ENCODE peak calls at places on chromosomes 6 and 20, in six cellular contexts. One of them, this sample, is unnamed. For H3K9me3, the result is how much of the 10 kb centered on the place peaks cover.

GRCh38 chr20:56439784-56440291 is 27.8 kb downstream of the CASS4 start:
- DNase-seq in tibial artery: peak
- DNase-seq in thoracic aorta: no peak
- DNase-seq in CD4-positive, alpha-beta T cell: no peak
- DNase-seq in HCT116: no peak
- DNase-seq in pancreas: no peak
- DNase-seq in this sample: peak

GRCh38 chr6:72386324-72386723 is 235.5 kb upstream of the KCNQ5 start:
- DNase-seq in tibial artery: no peak
- DNase-seq in thoracic aorta: no peak
- DNase-seq in CD4-positive, alpha-beta T cell: no peak
- DNase-seq in HCT116: no peak
- DNase-seq in pancreas: no peak
- DNase-seq in this sample: no peak

GRCh38 chr6:118708055-118708454 is 56.7 kb upstream of the CEP85L start:
- DNase-seq in tibial artery: no peak
- DNase-seq in thoracic aorta: no peak
- DNase-seq in CD4-positive, alpha-beta T cell: no peak
- DNase-seq in HCT116: no peak
- DNase-seq in pancreas: no peak
- DNase-seq in this sample: no peak

GRCh38 chr20:20184149-20184548 is 131.8 kb downstream of the CFAP61 start:
- DNase-seq in tibial artery: no peak
- DNase-seq in thoracic aorta: no peak
- DNase-seq in CD4-positive, alpha-beta T cell: no peak
- DNase-seq in HCT116: no peak
- DNase-seq in pancreas: no peak
- DNase-seq in this sample: no peak

GRCh38 chr6:140661691-140662090 is 1287.2 kb upstream of the CITED2 start:
- DNase-seq in tibial artery: no peak
- DNase-seq in thoracic aorta: no peak
- DNase-seq in CD4-positive, alpha-beta T cell: no peak
- DNase-seq in HCT116: no peak
- DNase-seq in pancreas: no peak
- DNase-seq in this sample: no peak

GRCh38 chr6:52423971-52424381 is 3.8 kb downstream of the EFHC1 start:
- DNase-seq in tibial artery: no peak
- DNase-seq in thoracic aorta: no peak
- DNase-seq in CD4-positive, alpha-beta T cell: no peak
- DNase-seq in HCT116: no peak
- DNase-seq in pancreas: no peak
- DNase-seq in this sample: no peak

GRCh38 chr6:143677891-143678737 is at the start of gene PHACTR2:
- DNase-seq in tibial artery: peak
- DNase-seq in thoracic aorta: peak
- DNase-seq in CD4-positive, alpha-beta T cell: peak
- DNase-seq in HCT116: peak
- DNase-seq in pancreas: peak
- DNase-seq in this sample: peak

GRCh38 chr6:102662851-102663250 is 1269.3 kb downstream of the GRIK2 start:
- DNase-seq in tibial artery: no peak
- DNase-seq in thoracic aorta: no peak
- DNase-seq in CD4-positive, alpha-beta T cell: no peak
- DNase-seq in HCT116: no peak
- DNase-seq in pancreas: no peak
- DNase-seq in this sample: no peak

GRCh38 chr6:87697581-87698552 is 4.2 kb downstream of the AKIRIN2 start:
- DNase-seq in tibial artery: no peak
- DNase-seq in thoracic aorta: no peak
- DNase-seq in CD4-positive, alpha-beta T cell: no peak
- DNase-seq in HCT116: no peak
- DNase-seq in pancreas: no peak
- DNase-seq in this sample: no peak

GRCh38 chr20:44104807-44105517 is 82.0 kb downstream of the JPH2 start:
- DNase-seq in tibial artery: no peak
- DNase-seq in thoracic aorta: no peak
- DNase-seq in CD4-positive, alpha-beta T cell: no peak
- DNase-seq in HCT116: no peak
- DNase-seq in pancreas: no peak
- DNase-seq in this sample: no peak

GRCh38 chr20:23147647-23147963 is 61.5 kb upstream of the CD93 start:
- DNase-seq in tibial artery: no peak
- DNase-seq in thoracic aorta: no peak
- DNase-seq in CD4-positive, alpha-beta T cell: no peak
- DNase-seq in HCT116: no peak
- DNase-seq in pancreas: no peak
- DNase-seq in this sample: no peak

GRCh38 chr20:37295001-37295400 is 5.5 kb downstream of the MANBAL start:
- DNase-seq in tibial artery: no peak
- DNase-seq in thoracic aorta: no peak
- DNase-seq in CD4-positive, alpha-beta T cell: no peak
- DNase-seq in HCT116: peak
- DNase-seq in pancreas: no peak
- DNase-seq in this sample: no peak

GRCh38 chr6:132131777-132132176 is 180.6 kb upstream of the CCN2 start:
- DNase-seq in tibial artery: peak
- DNase-seq in thoracic aorta: peak
- DNase-seq in CD4-positive, alpha-beta T cell: no peak
- DNase-seq in HCT116: peak
- DNase-seq in pancreas: no peak
- DNase-seq in this sample: no peak

GRCh38 chr6:101110814-101111213 is 229.7 kb upstream of the ASCC3 start:
- DNase-seq in tibial artery: no peak
- DNase-seq in thoracic aorta: no peak
- DNase-seq in CD4-positive, alpha-beta T cell: no peak
- DNase-seq in HCT116: no peak
- DNase-seq in pancreas: no peak
- DNase-seq in this sample: no peak

GRCh38 chr6:43328528-43328927 is 19.9 kb upstream of the CRIP3 start:
- DNase-seq in tibial artery: no peak
- DNase-seq in thoracic aorta: no peak
- DNase-seq in CD4-positive, alpha-beta T cell: no peak
- DNase-seq in HCT116: no peak
- DNase-seq in pancreas: peak
- DNase-seq in this sample: no peak

GRCh38 chr6:15956205-15957106 is 172.4 kb upstream of the MYLIP start:
- DNase-seq in tibial artery: no peak
- DNase-seq in thoracic aorta: no peak
- DNase-seq in CD4-positive, alpha-beta T cell: no peak
- DNase-seq in HCT116: no peak
- DNase-seq in pancreas: no peak
- DNase-seq in this sample: no peak

GRCh38 chr6:1286972-1287600 is 24.8 kb upstream of the FOXQ1 start:
- DNase-seq in tibial artery: no peak
- DNase-seq in thoracic aorta: no peak
- DNase-seq in CD4-positive, alpha-beta T cell: no peak
- DNase-seq in HCT116: peak
- DNase-seq in pancreas: no peak
- DNase-seq in this sample: peak

GRCh38 chr6:37308084-37308817 is 45.5 kb upstream of the RNF8 start:
- DNase-seq in tibial artery: no peak
- DNase-seq in thoracic aorta: no peak
- DNase-seq in CD4-positive, alpha-beta T cell: no peak
- DNase-seq in HCT116: no peak
- DNase-seq in pancreas: no peak
- DNase-seq in this sample: no peak

GRCh38 chr6:146277142-146277541 is 248.3 kb downstream of the GRM1 start:
- DNase-seq in tibial artery: no peak
- DNase-seq in thoracic aorta: no peak
- DNase-seq in CD4-positive, alpha-beta T cell: no peak
- DNase-seq in HCT116: no peak
- DNase-seq in pancreas: no peak
- DNase-seq in this sample: no peak

GRCh38 chr20:11777387-11777786 is 140.3 kb upstream of the BTBD3 start:
- DNase-seq in tibial artery: no peak
- DNase-seq in thoracic aorta: no peak
- DNase-seq in CD4-positive, alpha-beta T cell: no peak
- DNase-seq in HCT116: no peak
- DNase-seq in pancreas: no peak
- DNase-seq in this sample: no peak

GRCh38 chr6:91278416-91278815 is 691.5 kb upstream of the MAP3K7 start:
- DNase-seq in tibial artery: no peak
- DNase-seq in thoracic aorta: no peak
- DNase-seq in CD4-positive, alpha-beta T cell: no peak
- DNase-seq in HCT116: no peak
- DNase-seq in pancreas: no peak
- DNase-seq in this sample: no peak

GRCh38 chr20:23019403-23019802 is 15.7 kb upstream of the SSTR4 start:
- DNase-seq in tibial artery: no peak
- DNase-seq in thoracic aorta: no peak
- DNase-seq in CD4-positive, alpha-beta T cell: no peak
- DNase-seq in HCT116: no peak
- DNase-seq in pancreas: no peak
- DNase-seq in this sample: no peak

GRCh38 chr6:33297956-33298772 is 578 bp downstream of the RGL2 start:
- DNase-seq in tibial artery: peak
- DNase-seq in thoracic aorta: no peak
- DNase-seq in CD4-positive, alpha-beta T cell: peak
- DNase-seq in HCT116: peak
- DNase-seq in pancreas: peak
- DNase-seq in this sample: peak

GRCh38 chr6:18101271-18101670 is 21.2 kb downstream of the NHLRC1 start:
- DNase-seq in tibial artery: no peak
- DNase-seq in thoracic aorta: no peak
- DNase-seq in CD4-positive, alpha-beta T cell: no peak
- DNase-seq in HCT116: no peak
- DNase-seq in pancreas: no peak
- DNase-seq in this sample: no peak

GRCh38 chr20:2470432-2471193 is at the start of gene SNRPB:
- DNase-seq in tibial artery: peak
- DNase-seq in thoracic aorta: peak
- DNase-seq in CD4-positive, alpha-beta T cell: peak
- DNase-seq in HCT116: peak
- DNase-seq in pancreas: peak
- DNase-seq in this sample: peak

GRCh38 chr20:24805456-24806233 is 143.4 kb upstream of the CST7 start:
- DNase-seq in tibial artery: no peak
- DNase-seq in thoracic aorta: no peak
- DNase-seq in CD4-positive, alpha-beta T cell: no peak
- DNase-seq in HCT116: no peak
- DNase-seq in pancreas: no peak
- DNase-seq in this sample: no peak

GRCh38 chr6:43203029-43203717 is 21.2 kb downstream of the CUL9 start:
- DNase-seq in tibial artery: peak
- DNase-seq in thoracic aorta: no peak
- DNase-seq in CD4-positive, alpha-beta T cell: no peak
- DNase-seq in HCT116: no peak
- DNase-seq in pancreas: no peak
- DNase-seq in this sample: no peak

GRCh38 chr20:32155017-32155965 is 45.8 kb downstream of the TM9SF4 start:
- DNase-seq in tibial artery: peak
- DNase-seq in thoracic aorta: peak
- DNase-seq in CD4-positive, alpha-beta T cell: no peak
- DNase-seq in HCT116: no peak
- DNase-seq in pancreas: peak
- DNase-seq in this sample: peak

GRCh38 chr6:76026101-76026500 is 46.4 kb downstream of the IMPG1 start:
- DNase-seq in tibial artery: no peak
- DNase-seq in thoracic aorta: no peak
- DNase-seq in CD4-positive, alpha-beta T cell: no peak
- DNase-seq in HCT116: no peak
- DNase-seq in pancreas: no peak
- DNase-seq in this sample: no peak
- H3K9me3 ChIP-seq in tibial artery: under half
- H3K9me3 ChIP-seq in thoracic aorta: under half
- H3K9me3 ChIP-seq in CD4-positive, alpha-beta T cell: under half
- H3K9me3 ChIP-seq in HCT116: under half
- H3K9me3 ChIP-seq in pancreas: under half
- H3K9me3 ChIP-seq in this sample: under half

GRCh38 chr6:150327117-150327774 is 41.6 kb upstream of the IYD start:
- DNase-seq in tibial artery: peak
- DNase-seq in thoracic aorta: no peak
- DNase-seq in CD4-positive, alpha-beta T cell: no peak
- DNase-seq in HCT116: no peak
- DNase-seq in pancreas: no peak
- DNase-seq in this sample: no peak

GRCh38 chr6:150322452-150322851 is 46.4 kb upstream of the IYD start:
- DNase-seq in tibial artery: no peak
- DNase-seq in thoracic aorta: no peak
- DNase-seq in CD4-positive, alpha-beta T cell: no peak
- DNase-seq in HCT116: no peak
- DNase-seq in pancreas: no peak
- DNase-seq in this sample: no peak

GRCh38 chr6:150325093-150325772 is 43.6 kb upstream of the IYD start:
- DNase-seq in tibial artery: no peak
- DNase-seq in thoracic aorta: no peak
- DNase-seq in CD4-positive, alpha-beta T cell: no peak
- DNase-seq in HCT116: no peak
- DNase-seq in pancreas: no peak
- DNase-seq in this sample: peak

GRCh38 chr6:150323205-150323604 is 45.6 kb upstream of the IYD start:
- DNase-seq in tibial artery: no peak
- DNase-seq in thoracic aorta: no peak
- DNase-seq in CD4-positive, alpha-beta T cell: no peak
- DNase-seq in HCT116: no peak
- DNase-seq in pancreas: no peak
- DNase-seq in this sample: no peak

GRCh38 chr6:150324044-150324443 is 44.8 kb upstream of the IYD start:
- DNase-seq in tibial artery: no peak
- DNase-seq in thoracic aorta: no peak
- DNase-seq in CD4-positive, alpha-beta T cell: no peak
- DNase-seq in HCT116: no peak
- DNase-seq in pancreas: no peak
- DNase-seq in this sample: no peak
- H3K9me3 ChIP-seq in tibial artery: under half
- H3K9me3 ChIP-seq in thoracic aorta: under half
- H3K9me3 ChIP-seq in CD4-positive, alpha-beta T cell: under half
- H3K9me3 ChIP-seq in HCT116: under half
- H3K9me3 ChIP-seq in pancreas: under half
- H3K9me3 ChIP-seq in this sample: under half

GRCh38 chr20:39861381-39861780 is 827.7 kb downstream of the MAFB start:
- DNase-seq in tibial artery: no peak
- DNase-seq in thoracic aorta: no peak
- DNase-seq in CD4-positive, alpha-beta T cell: no peak
- DNase-seq in HCT116: no peak
- DNase-seq in pancreas: peak
- DNase-seq in this sample: no peak

GRCh38 chr20:39865446-39865845 is 823.6 kb downstream of the MAFB start:
- DNase-seq in tibial artery: no peak
- DNase-seq in thoracic aorta: no peak
- DNase-seq in CD4-positive, alpha-beta T cell: no peak
- DNase-seq in HCT116: no peak
- DNase-seq in pancreas: no peak
- DNase-seq in this sample: no peak

GRCh38 chr20:39857188-39857587 is 831.8 kb downstream of the MAFB start:
- DNase-seq in tibial artery: no peak
- DNase-seq in thoracic aorta: no peak
- DNase-seq in CD4-positive, alpha-beta T cell: no peak
- DNase-seq in HCT116: no peak
- DNase-seq in pancreas: no peak
- DNase-seq in this sample: no peak

GRCh38 chr20:39862613-39863012 is 826.4 kb downstream of the MAFB start:
- DNase-seq in tibial artery: no peak
- DNase-seq in thoracic aorta: no peak
- DNase-seq in CD4-positive, alpha-beta T cell: no peak
- DNase-seq in HCT116: no peak
- DNase-seq in pancreas: no peak
- DNase-seq in this sample: no peak
- H3K9me3 ChIP-seq in tibial artery: under half
- H3K9me3 ChIP-seq in thoracic aorta: under half
- H3K9me3 ChIP-seq in CD4-positive, alpha-beta T cell: under half
- H3K9me3 ChIP-seq in HCT116: under half
- H3K9me3 ChIP-seq in pancreas: under half
- H3K9me3 ChIP-seq in this sample: under half

GRCh38 chr6:169933251-169933821 is 181.9 kb downstream of the ERMARD start:
- DNase-seq in tibial artery: no peak
- DNase-seq in thoracic aorta: no peak
- DNase-seq in CD4-positive, alpha-beta T cell: no peak
- DNase-seq in HCT116: no peak
- DNase-seq in pancreas: peak
- DNase-seq in this sample: peak
- H3K9me3 ChIP-seq in tibial artery: under half
- H3K9me3 ChIP-seq in thoracic aorta: under half
- H3K9me3 ChIP-seq in CD4-positive, alpha-beta T cell: under half
- H3K9me3 ChIP-seq in HCT116: under half
- H3K9me3 ChIP-seq in pancreas: under half
- H3K9me3 ChIP-seq in this sample: under half